ENCODE peak calls at places on chromosomes 4 and X, in nine cellular contexts. Y, O, W, A, X, F, M, D and S are unnamed samples.

GRCh38 chrX:69510137-69510715 is 6.1 kb downstream of the NALF2 start:
- DNase-seq in M (no peak), O (no peak), F (peak; percentile 15), W (no peak), X (no peak), D (no peak), Y (peak; percentile 7), A (no peak), S (no peak)

GRCh38 chrX:41180194-41180902 is 95.1 kb downstream of the USP9X start:
- DNase-seq in D (peak; percentile 1), W (peak; percentile 63), A (peak; percentile 37), F (peak; percentile 76), X (no peak), Y (peak; percentile 55), M (peak; percentile 63), O (peak; percentile 66), S (peak; percentile 75)

GRCh38 chr4:3412257-3413020 is 29.3 kb upstream of the HGFAC start:
- DNase-seq in W (no peak), Y (no peak), D (no peak), A (no peak), M (no peak), O (no peak), X (no peak), F (peak; percentile 42), S (no peak)

GRCh38 chr4:95528388-95528787 is 20.4 kb downstream of the UNC5C start:
- DNase-seq in M (no peak), Y (no peak), A (no peak), D (no peak), F (no peak), O (no peak), X (no peak), W (no peak), S (no peak)

GRCh38 chrX:131812847-131813825 is 210.0 kb upstream of the STK26 start:
- DNase-seq in A (peak; percentile 82), O (peak; percentile 75), Y (no peak), F (no peak), M (peak; percentile 59), X (no peak), D (peak; percentile 66), W (peak; percentile 67), S (peak; percentile 4)

GRCh38 chrX:3175659-3176438 is 134.6 kb downstream of the ARSF start:
- DNase-seq in M (no peak), F (no peak), A (no peak), X (no peak), D (no peak), Y (no peak), W (no peak), O (no peak), S (no peak)

GRCh38 chrX:130144509-130144908 is 21.1 kb downstream of the AIFM1 start:
- DNase-seq in Y (no peak), O (no peak), X (no peak), D (no peak), W (no peak), F (no peak), M (no peak), A (no peak), S (no peak)

GRCh38 chr4:139816856-139817255 is 151.2 kb downstream of the MGST2 start:
- DNase-seq in W (no peak), D (no peak), A (no peak), F (no peak), O (no peak), Y (no peak), X (no peak), M (no peak), S (peak; percentile 10)

GRCh38 chr4:103008875-103009729 is 10.4 kb downstream of the SLC9B1 start:
- DNase-seq in W (peak; percentile 88), M (peak; percentile 56), Y (peak; percentile 85), D (no peak), A (no peak), F (no peak), O (peak; percentile 70), X (no peak), S (peak; percentile 70)

GRCh38 chrX:84224741-84225140 is 36.7 kb upstream of the RPS6KA6 start:
- DNase-seq in O (no peak), F (no peak), D (no peak), M (no peak), W (no peak), X (no peak), Y (no peak), A (no peak), S (no peak)

GRCh38 chr4:6824071-6824470 is 41.5 kb downstream of the KIAA0232 start:
- DNase-seq in M (no peak), X (no peak), O (no peak), F (no peak), W (no peak), Y (no peak), D (no peak), A (no peak), S (no peak)

GRCh38 chr4:170400346-170400745 is 310.6 kb upstream of the AADAT start:
- DNase-seq in M (peak; percentile 16), W (no peak), O (no peak), F (peak; percentile 48), A (no peak), Y (peak; percentile 14), X (no peak), D (no peak), S (no peak)

GRCh38 chrX:151985955-151986354 is 11.5 kb upstream of the GABRE start:
- DNase-seq in O (peak; percentile 21), F (no peak), M (no peak), X (no peak), W (no peak), D (no peak), Y (no peak), A (no peak), S (no peak)

GRCh38 chr4:76625316-76625715 is 190.3 kb downstream of the SHROOM3 start:
- DNase-seq in X (no peak), F (no peak), D (no peak), M (no peak), A (no peak), O (no peak), W (no peak), Y (no peak), S (no peak)

GRCh38 chr4:82138376-82138775 is 235.4 kb downstream of the HNRNPD start:
- DNase-seq in Y (no peak), A (no peak), F (no peak), X (no peak), W (no peak), M (no peak), D (no peak), O (no peak), S (no peak)

GRCh38 chr4:88136249-88136648 is 22.2 kb downstream of the ABCG2 start:
- DNase-seq in X (no peak), F (no peak), M (no peak), A (no peak), Y (no peak), W (no peak), O (no peak), D (no peak), S (no peak)